ENCODE peak calls at places on chromosomes 2 and 18, in five cellular contexts. D is heart right ventricle, R is stomach, I is foreskin fibroblast, T is mammary epithelial cell. V is an unnamed sample.

GRCh38 chr2:233846387-233847247 is 7.7 kb downstream of the HJURP start:
- DNase-seq in T (no peak), D (no peak), R (peak; percentile 24), I (no peak), V (no peak)

GRCh38 chr2:84906900-84907714 is 1.7 kb downstream of the TMSB10 start:
- DNase-seq in I (peak; percentile 94), D (peak; percentile 73), T (peak; percentile 80), R (no peak), V (no peak)

GRCh38 chr2:74847075-74847858 is 13.3 kb downstream of the HK2 start:
- DNase-seq in I (no peak), T (no peak), D (no peak), R (no peak), V (no peak)

GRCh38 chr2:197857708-197858107 is 53.3 kb downstream of the PLCL1 start:
- DNase-seq in D (no peak), R (no peak), T (no peak), I (no peak), V (no peak)

GRCh38 chr2:167404896-167405295 is 516.6 kb downstream of the XIRP2 start:
- DNase-seq in T (peak; percentile 23), R (no peak), D (no peak), I (peak; percentile 50), V (no peak)

GRCh38 chr2:207073791-207074678 is 91.7 kb downstream of the KLF7 start:
- DNase-seq in D (no peak), R (no peak), T (no peak), I (peak; percentile 36), V (no peak)

GRCh38 chr2:188659656-188660406 is 314.3 kb upstream of the COL3A1 start:
- DNase-seq in T (peak; percentile 3), R (no peak), I (peak; percentile 69), D (no peak), V (no peak)

GRCh38 chr2:140600116-140600515 is 1530.7 kb downstream of the LRP1B start:
- DNase-seq in T (peak; percentile 17), R (no peak), D (no peak), I (peak; percentile 76), V (no peak)

GRCh38 chr18:3985664-3986063 is 469.4 kb downstream of the DLGAP1 start:
- DNase-seq in T (peak; percentile 85), I (peak; percentile 30), D (no peak), R (no peak), V (peak; percentile 37)

GRCh38 chr18:13361422-13361821 is 142.9 kb downstream of the LDLRAD4 start:
- DNase-seq in T (no peak), D (no peak), R (no peak), I (no peak), V (no peak)

DNA sequence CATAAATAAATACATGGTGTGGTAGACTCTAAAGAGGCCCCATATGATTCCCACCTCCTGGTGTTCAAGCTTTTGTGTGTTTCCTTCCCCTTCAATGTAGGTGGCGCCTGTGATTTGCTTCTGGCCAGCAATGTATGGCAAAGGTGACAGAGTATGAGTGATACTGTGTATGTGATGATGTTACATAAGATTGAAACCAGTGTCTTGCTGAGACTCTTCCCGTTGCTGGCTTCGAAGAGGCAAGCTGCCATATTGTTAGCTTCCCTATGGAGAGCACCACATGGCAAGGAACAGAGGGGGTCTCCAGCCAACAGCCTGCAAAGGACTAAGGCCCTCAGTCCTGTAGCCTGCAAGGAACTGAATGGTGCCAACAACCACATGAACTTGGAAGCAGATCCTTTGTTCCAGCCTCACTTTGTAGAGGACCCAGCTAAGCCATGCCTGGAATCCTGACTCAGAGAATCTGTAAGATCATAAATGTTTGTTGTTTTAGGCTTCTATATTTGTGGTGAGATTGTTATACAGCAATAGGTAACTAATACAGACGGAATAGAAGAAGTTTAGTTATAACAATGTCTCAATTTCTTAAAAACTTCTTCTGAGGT is 1.7 kb upstream of the SMAD4 start:
- DNase-seq in R (no peak), D (no peak), T (no peak), I (peak; percentile 53), V (no peak)
- H3K4me3 ChIP-seq in R (no peak overlapping the region), D (no peak overlapping the region), T (no peak overlapping the region), I (no peak overlapping the region), V (no peak overlapping the region)

GRCh38 chr2:23617167-23617787 is 232.3 kb downstream of the KLHL29 start:
- DNase-seq in T (no peak), I (peak; percentile 88), D (no peak), R (no peak), V (peak; percentile 45)
- TF ChIP-seq CTCF in T (no peak), I (peak; percentile 76), D (peak; percentile 38), R (no peak), V (peak; percentile 90)

DNA sequence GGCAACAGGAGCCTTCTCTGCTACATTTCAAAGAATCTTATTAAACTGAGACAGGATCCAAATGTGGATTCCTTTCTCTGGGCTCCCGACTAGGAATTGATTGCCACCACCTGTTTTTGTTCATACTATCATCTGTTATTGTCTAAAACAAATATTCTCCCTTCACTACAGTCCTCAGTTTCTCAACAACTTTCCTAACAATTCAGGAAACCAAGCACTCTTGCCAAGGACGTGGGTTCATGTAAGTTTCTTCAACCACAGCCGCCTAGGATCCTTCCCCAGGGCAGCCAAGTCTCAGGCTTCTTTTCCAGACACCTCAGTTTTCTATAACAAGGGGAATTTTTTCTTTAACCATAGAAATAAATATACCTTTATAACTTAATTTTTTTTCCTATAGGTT is 39.5 kb upstream of the AGPS start:
- DNase-seq in I (no peak), T (no peak), R (no peak), D (no peak), V (no peak)
- H3K4me3 ChIP-seq in I (no peak overlapping the region), T (no peak overlapping the region), R (no peak overlapping the region), D (no peak overlapping the region), V (no peak overlapping the region)

GRCh38 chr2:112959109-112959591 is 18.7 kb upstream of the IL36G start:
- DNase-seq in R (no peak), T (no peak), I (no peak), D (no peak), V (no peak)
- TF ChIP-seq CTCF in R (peak; percentile 7), T (no peak), I (no peak), D (no peak), V (no peak)

GRCh38 chr18:65942854-65943253 is 192.0 kb downstream of the CDH7 start:
- DNase-seq in T (no peak), D (no peak), I (no peak), R (no peak), V (no peak)
- H3K4me3 ChIP-seq in T (no peak overlapping the region), D (no peak overlapping the region), I (no peak overlapping the region), R (no peak overlapping the region), V (no peak overlapping the region)

GRCh38 chr2:241813806-241814570 is 5.0 kb downstream of the NEU4 start:
- DNase-seq in T (no peak), R (no peak), D (no peak), I (no peak), V (no peak)
- TF ChIP-seq CTCF in T (no peak), R (no peak), D (no peak), I (no peak), V (no peak)

GRCh38 chr2:72919414-72920316 is 2.3 kb downstream of the EMX1 start:
- DNase-seq in I (no peak), R (peak; percentile 20), D (no peak), T (no peak), V (no peak)
- H3K4me3 ChIP-seq in I (no peak overlapping the region), R (peak overlapping the region; percentile 46), D (no peak overlapping the region), T (no peak overlapping the region), V (no peak overlapping the region)